ENCODE peak calls at places on chromosomes 1 and 21, in six cellular contexts. D is thoracic aorta, R is cardiac fibroblast, A is fibroblast of lung, H is endothelial cell, C is fibroblast of mammary gland. V is an unnamed sample.

GRCh38 chr1:181324797-181325616 is 158.3 kb upstream of the CACNA1E start:
- DNase-seq in H (no peak), R (no peak), C (no peak), A (no peak), D (no peak), V (no peak)

GRCh38 chr1:54764922-54765561 is 719 bp upstream of the PARS2 start:
- DNase-seq in C (no peak), R (no peak), D (no peak), A (no peak), H (no peak), V (no peak)

GRCh38 chr1:74689800-74690696 is 16.5 kb upstream of the ERICH3 start:
- DNase-seq in A (peak), H (peak), D (no peak), C (peak), R (peak), V (peak)

GRCh38 chr1:50968884-50969610 is 998 bp upstream of the CDKN2C start:
- DNase-seq in D (no peak), A (peak), R (peak), C (peak), H (peak), V (no peak)

GRCh38 chr1:205690122-205690756 is 9.9 kb upstream of the SLC45A3 start:
- DNase-seq in D (no peak), H (no peak), A (no peak), R (no peak), C (no peak), V (no peak)

GRCh38 chr1:231629132-231629531 is 2.5 kb downstream of the DISC1 start:
- DNase-seq in H (no peak), D (no peak), A (no peak), C (no peak), R (peak), V (no peak)

GRCh38 chr21:26790289-26790688 is 54.9 kb downstream of the ADAMTS1 start:
- DNase-seq in R (no peak), A (no peak), C (no peak), H (no peak), D (no peak), V (no peak)

GRCh38 chr21:14358775-14359174 is 24.2 kb downstream of the HSPA13 start:
- DNase-seq in H (no peak), C (peak), R (peak), A (no peak), D (no peak), V (no peak)

GRCh38 chr1:75588779-75589475 is 22.0 kb downstream of the SLC44A5 start:
- DNase-seq in A (no peak), D (no peak), R (no peak), H (no peak), C (no peak), V (no peak)

GRCh38 chr1:218584418-218585155 is 239.5 kb downstream of the TGFB2 start:
- DNase-seq in C (peak), D (no peak), H (no peak), A (no peak), R (peak), V (no peak)

GRCh38 chr1:6646499-6647148 is 22.0 kb downstream of the THAP3 start:
- DNase-seq in D (no peak), C (peak), A (peak), R (peak), H (peak), V (no peak)

GRCh38 chr1:17348593-17349234 is 23.3 kb upstream of the PADI6 start:
- DNase-seq in C (no peak), R (no peak), A (no peak), H (no peak), D (no peak), V (no peak)
- TF ChIP-seq CTCF in C (no peak), R (no peak), A (no peak), H (no peak), D (no peak), V (no peak)

GRCh38 chr1:32474954-32475353 is 10.1 kb downstream of the ZBTB8B start:
- DNase-seq in D (no peak), A (no peak), H (no peak), C (no peak), R (no peak), V (no peak)

GRCh38 chr1:32468791-32469190 is 3.9 kb downstream of the ZBTB8B start:
- DNase-seq in A (no peak), D (no peak), R (no peak), H (no peak), C (no peak), V (no peak)

GRCh38 chr1:32471695-32472362 is 7.0 kb downstream of the ZBTB8B start:
- DNase-seq in C (no peak), H (no peak), A (no peak), D (no peak), R (no peak), V (no peak)

GRCh38 chr1:32470431-32470830 is 5.6 kb downstream of the ZBTB8B start:
- DNase-seq in D (no peak), A (peak), C (no peak), H (no peak), R (no peak), V (no peak)

GRCh38 chr1:32470991-32471694 is 6.3 kb downstream of the ZBTB8B start:
- DNase-seq in H (no peak), D (no peak), C (no peak), A (no peak), R (no peak), V (no peak)
- TF ChIP-seq CTCF in H (no peak), D (no peak), C (peak), A (no peak), R (peak), V (peak)

DNA sequence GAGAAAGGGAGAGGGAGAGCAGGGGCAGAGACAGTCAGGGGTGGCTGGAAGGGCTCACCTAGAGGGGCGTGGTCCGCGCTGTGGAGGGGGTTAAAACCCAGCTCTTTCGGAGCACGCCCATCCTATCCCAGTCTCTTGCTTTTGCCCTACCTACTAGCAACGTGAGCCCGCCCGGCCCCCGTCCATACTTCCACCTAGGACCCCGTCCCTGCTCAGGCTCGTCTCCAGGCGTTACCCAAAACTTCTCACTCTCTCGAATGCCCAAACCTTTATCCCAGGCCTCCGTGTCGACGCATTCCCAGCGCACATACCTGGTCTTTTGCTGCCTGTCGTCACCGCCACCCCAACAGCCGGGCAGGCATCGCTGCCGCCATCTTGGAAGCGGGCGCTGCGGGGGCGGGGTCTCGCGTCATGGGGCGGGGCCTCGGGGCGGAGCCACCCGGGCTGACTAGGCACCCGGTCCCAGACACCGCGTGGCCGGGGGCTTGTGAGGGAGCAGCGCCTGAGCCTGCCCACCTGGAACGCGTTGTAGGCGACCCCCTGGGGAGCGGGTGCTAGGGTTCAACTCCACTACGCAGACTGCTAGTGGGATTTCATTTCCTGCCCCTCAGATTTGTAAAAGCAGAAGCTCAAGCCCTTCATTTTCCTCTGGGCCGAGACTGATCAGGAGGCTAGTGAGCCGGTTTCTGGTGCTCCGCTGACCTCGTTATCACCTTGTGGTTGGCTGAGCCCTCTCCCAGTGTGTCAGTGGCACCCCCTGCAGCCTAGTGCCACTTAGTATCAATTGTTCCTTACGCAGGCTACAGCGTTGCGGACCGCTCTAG is at the start of gene B4GALT3:
- DNase-seq in A (peak), R (peak), H (peak), C (peak), D (peak), V (no peak)
- TF ChIP-seq CTCF in A (no peak), R (no peak), H (no peak), C (no peak), D (no peak), V (no peak)

DNA sequence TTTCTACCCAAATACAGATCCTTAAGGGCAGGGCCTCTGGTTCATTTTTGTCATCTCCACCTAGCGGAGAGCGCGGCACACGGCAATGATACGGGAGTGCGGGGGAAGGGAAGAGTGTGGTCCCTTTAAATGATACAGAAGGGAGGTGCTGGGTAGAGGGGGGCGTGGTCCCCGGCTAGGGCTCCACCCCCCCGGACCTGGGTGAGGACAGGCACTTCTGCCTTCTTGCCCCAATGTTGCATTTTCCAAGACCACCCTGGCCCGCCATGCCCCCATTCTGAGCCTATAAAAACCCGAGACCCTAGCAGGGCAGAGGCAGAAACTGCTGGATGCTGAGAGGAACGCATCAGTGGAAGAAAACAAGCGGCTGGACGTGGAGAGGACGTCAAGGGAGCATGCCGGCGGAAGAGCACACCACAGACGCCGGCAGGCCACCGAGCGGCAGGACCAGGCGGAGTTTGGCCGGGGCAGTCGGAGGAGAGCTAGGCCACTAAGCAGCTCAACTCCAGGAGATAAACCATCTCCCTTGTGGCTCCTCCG is 30.0 kb downstream of the LRRC3 start:
- DNase-seq in R (peak), D (no peak), C (peak), A (peak), H (no peak), V (peak)
- TF ChIP-seq CTCF in R (peak), D (no peak), C (peak), A (no peak), H (no peak), V (peak)

DNA sequence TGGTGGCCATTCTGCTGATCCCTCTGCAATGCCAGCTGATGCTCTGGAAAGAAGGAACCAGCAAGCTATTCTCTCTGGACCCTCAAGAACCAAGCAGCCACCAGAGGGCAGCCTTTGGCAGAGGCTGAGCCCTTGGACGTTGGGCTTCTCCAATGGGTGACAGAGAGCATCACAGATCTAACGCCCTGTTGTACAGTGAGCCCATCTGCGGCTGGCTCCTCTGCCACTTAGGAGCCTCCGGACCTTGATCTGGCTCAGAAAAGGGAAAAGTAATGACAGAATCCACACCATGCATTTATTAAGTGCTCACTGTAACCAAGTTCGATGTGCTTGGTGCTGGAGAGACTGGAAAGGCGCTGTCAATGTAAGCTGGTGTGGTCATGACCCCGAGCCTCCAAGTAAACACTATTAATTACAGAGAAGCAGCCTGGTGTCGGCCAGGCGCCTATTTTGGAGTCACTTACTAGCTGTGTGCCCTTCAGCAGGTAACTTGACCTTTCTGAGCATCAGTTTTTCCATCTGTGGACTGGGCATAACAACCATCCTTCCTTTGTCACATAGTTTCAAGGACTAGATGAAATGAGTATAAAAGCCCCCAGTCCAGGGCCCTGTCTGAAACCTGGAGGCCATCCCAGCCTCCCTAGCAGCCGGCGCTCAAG is 34.9 kb downstream of the ECE1 start:
- DNase-seq in C (peak), D (peak), A (peak), R (peak), H (peak), V (peak)
- TF ChIP-seq CTCF in C (peak), D (peak), A (peak), R (peak), H (peak), V (peak)

DNA sequence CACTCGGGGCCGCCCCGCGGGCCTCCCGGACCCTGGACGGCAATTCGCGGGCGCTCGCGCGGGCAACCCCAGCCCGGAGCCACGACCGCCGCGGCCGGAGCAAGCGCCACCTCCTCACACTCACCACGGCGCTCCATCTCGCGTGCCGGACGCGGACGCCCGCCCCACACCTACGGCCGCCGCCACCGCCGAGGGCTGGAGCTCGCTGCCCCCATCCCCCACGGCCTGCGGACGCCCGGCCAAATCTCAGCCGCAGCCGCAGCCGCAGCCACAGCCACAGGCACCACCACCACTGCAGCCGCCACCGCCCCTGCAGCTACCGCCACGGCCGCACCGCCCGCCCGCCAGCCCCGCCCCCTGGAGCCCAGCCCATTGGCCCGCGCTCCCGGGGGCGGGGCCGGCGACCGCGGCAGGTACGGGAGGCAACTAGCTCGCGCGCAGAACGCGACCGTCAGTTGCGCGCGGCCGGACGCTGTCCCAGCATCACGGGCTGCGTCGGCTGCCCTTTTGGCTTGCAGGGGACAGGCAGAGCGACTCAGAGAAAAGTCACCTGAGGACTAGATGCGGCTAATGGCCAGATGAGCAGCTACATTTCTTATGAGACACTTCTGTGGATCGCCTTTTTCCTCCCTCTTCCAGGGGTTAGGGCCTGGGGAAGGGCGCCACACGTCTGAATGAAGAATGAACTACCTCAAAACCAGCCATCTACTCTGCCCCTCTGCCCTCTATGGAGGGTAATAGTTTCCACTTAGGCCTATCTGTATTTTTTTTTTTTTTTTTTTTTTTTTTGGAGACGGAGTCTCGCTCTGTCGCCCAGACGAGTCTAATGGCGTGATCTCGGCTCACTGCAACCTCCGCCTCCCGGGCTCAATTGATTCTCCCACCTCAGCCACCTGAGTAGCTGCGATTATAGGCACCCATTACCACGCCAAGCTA is at the start of gene ARHGAP29:
- DNase-seq in A (peak), D (peak), R (peak), C (peak), H (peak), V (no peak)
- TF ChIP-seq CTCF in A (peak), D (no peak), R (no peak), C (no peak), H (no peak), V (peak)

DNA sequence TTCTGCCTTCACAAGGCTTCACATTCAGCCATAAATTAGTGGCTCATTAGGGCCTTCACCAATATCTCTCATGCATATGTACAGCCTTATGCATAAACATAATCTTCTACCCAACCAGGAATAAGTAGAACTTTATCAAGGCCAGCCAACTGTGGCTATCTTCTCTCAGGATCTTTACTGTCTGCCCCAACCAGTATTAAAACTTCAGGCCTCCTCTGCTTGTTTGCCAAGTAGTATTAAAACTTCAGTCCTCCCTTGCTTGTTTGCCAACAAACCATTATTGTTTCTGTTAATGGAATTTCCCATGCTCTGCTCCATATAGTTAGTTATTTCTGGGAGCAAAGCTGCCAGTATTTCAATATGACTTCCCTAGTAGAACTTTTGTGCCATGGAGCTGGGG is 80.1 kb downstream of the SLC5A9 start:
- DNase-seq in A (no peak), H (no peak), D (no peak), R (no peak), C (no peak), V (no peak)
- TF ChIP-seq CTCF in A (no peak), H (no peak), D (no peak), R (no peak), C (no peak), V (no peak)

GRCh38 chr1:52404116-52404974 is at the start of the genes ORC1 and PRPF38A:
- DNase-seq in C (peak), D (peak), A (peak), H (peak), R (peak), V (peak)
- TF ChIP-seq CTCF in C (peak), D (peak), A (peak), H (peak), R (peak), V (peak)

V was measured in AG09309.